ENCODE peak calls at places on chromosomes 2 and 18, in eight cellular contexts. One of them, this sample, is unnamed.

GRCh38 chr2:73297586-73297985 is 4.2 kb upstream of the EGR4 start:
- DNase-seq in GM23248: no peak
- DNase-seq in NCI-H446 treated with DMSO at 0.1 percent for 48 hours: no peak
- DNase-seq in stimulated activated CD8-positive, alpha-beta memory T cell treated with anti-CD3 and anti-CD28 coated beads, Interleukin-7, amount 100 ng/mL, for 1 hour: no peak
- DNase-seq in AG09309: no peak
- DNase-seq in foreskin fibroblast: no peak
- DNase-seq in kidney tubule cell: no peak
- DNase-seq in SHP77: no peak
- DNase-seq in this sample: no peak

GRCh38 chr2:113700186-113700841 is 56.1 kb downstream of the SLC35F5 start:
- DNase-seq in NCI-H446 treated with DMSO at 0.1 percent for 48 hours: no peak
- DNase-seq in AG09309: no peak
- DNase-seq in foreskin fibroblast: no peak
- DNase-seq in GM23248: peak
- DNase-seq in kidney tubule cell: no peak
- DNase-seq in SHP77: no peak
- DNase-seq in stimulated activated CD8-positive, alpha-beta memory T cell treated with anti-CD3 and anti-CD28 coated beads, Interleukin-7, amount 100 ng/mL, for 1 hour: no peak
- DNase-seq in this sample: no peak

GRCh38 chr2:155372969-155373368 is 674.5 kb downstream of the KCNJ3 start:
- DNase-seq in GM23248: peak
- DNase-seq in NCI-H446 treated with DMSO at 0.1 percent for 48 hours: peak
- DNase-seq in AG09309: no peak
- DNase-seq in stimulated activated CD8-positive, alpha-beta memory T cell treated with anti-CD3 and anti-CD28 coated beads, Interleukin-7, amount 100 ng/mL, for 1 hour: no peak
- DNase-seq in kidney tubule cell: peak
- DNase-seq in SHP77: peak
- DNase-seq in foreskin fibroblast: peak
- DNase-seq in this sample: peak

GRCh38 chr2:96533292-96534073 is 3.1 kb upstream of the ARID5A start:
- DNase-seq in AG09309: peak
- DNase-seq in kidney tubule cell: no peak
- DNase-seq in NCI-H446 treated with DMSO at 0.1 percent for 48 hours: no peak
- DNase-seq in stimulated activated CD8-positive, alpha-beta memory T cell treated with anti-CD3 and anti-CD28 coated beads, Interleukin-7, amount 100 ng/mL, for 1 hour: no peak
- DNase-seq in SHP77: no peak
- DNase-seq in GM23248: peak
- DNase-seq in foreskin fibroblast: peak
- DNase-seq in this sample: no peak

GRCh38 chr2:28662044-28662443 is 89.6 kb upstream of the PPP1CB start:
- DNase-seq in SHP77: no peak
- DNase-seq in kidney tubule cell: no peak
- DNase-seq in NCI-H446 treated with DMSO at 0.1 percent for 48 hours: peak
- DNase-seq in stimulated activated CD8-positive, alpha-beta memory T cell treated with anti-CD3 and anti-CD28 coated beads, Interleukin-7, amount 100 ng/mL, for 1 hour: no peak
- DNase-seq in GM23248: peak
- DNase-seq in foreskin fibroblast: peak
- DNase-seq in AG09309: no peak
- DNase-seq in this sample: no peak

GRCh38 chr2:227180286-227180685 is 15.9 kb downstream of the COL4A3 start:
- DNase-seq in foreskin fibroblast: no peak
- DNase-seq in AG09309: no peak
- DNase-seq in GM23248: no peak
- DNase-seq in stimulated activated CD8-positive, alpha-beta memory T cell treated with anti-CD3 and anti-CD28 coated beads, Interleukin-7, amount 100 ng/mL, for 1 hour: no peak
- DNase-seq in kidney tubule cell: peak
- DNase-seq in SHP77: no peak
- DNase-seq in NCI-H446 treated with DMSO at 0.1 percent for 48 hours: no peak
- DNase-seq in this sample: no peak

GRCh38 chr2:203743441-203743932 is 37.0 kb downstream of the CD28 start:
- DNase-seq in AG09309: peak
- DNase-seq in GM23248: peak
- DNase-seq in stimulated activated CD8-positive, alpha-beta memory T cell treated with anti-CD3 and anti-CD28 coated beads, Interleukin-7, amount 100 ng/mL, for 1 hour: no peak
- DNase-seq in SHP77: no peak
- DNase-seq in foreskin fibroblast: peak
- DNase-seq in NCI-H446 treated with DMSO at 0.1 percent for 48 hours: no peak
- DNase-seq in kidney tubule cell: no peak
- DNase-seq in this sample: no peak

GRCh38 chr18:33818145-33818544 is 240.1 kb downstream of the ASXL3 start:
- DNase-seq in foreskin fibroblast: peak
- DNase-seq in kidney tubule cell: no peak
- DNase-seq in AG09309: no peak
- DNase-seq in GM23248: no peak
- DNase-seq in stimulated activated CD8-positive, alpha-beta memory T cell treated with anti-CD3 and anti-CD28 coated beads, Interleukin-7, amount 100 ng/mL, for 1 hour: no peak
- DNase-seq in NCI-H446 treated with DMSO at 0.1 percent for 48 hours: no peak
- DNase-seq in SHP77: no peak
- DNase-seq in this sample: no peak

GRCh38 chr2:144517825-144518699 is 1.9 kb downstream of the ZEB2 start:
- DNase-seq in stimulated activated CD8-positive, alpha-beta memory T cell treated with anti-CD3 and anti-CD28 coated beads, Interleukin-7, amount 100 ng/mL, for 1 hour: no peak
- DNase-seq in foreskin fibroblast: peak
- DNase-seq in NCI-H446 treated with DMSO at 0.1 percent for 48 hours: no peak
- DNase-seq in AG09309: no peak
- DNase-seq in kidney tubule cell: no peak
- DNase-seq in GM23248: peak
- DNase-seq in SHP77: no peak
- DNase-seq in this sample: no peak

GRCh38 chr2:200604571-200605255 is 18.9 kb downstream of the AOX1 start:
- DNase-seq in kidney tubule cell: no peak
- DNase-seq in SHP77: no peak
- DNase-seq in AG09309: no peak
- DNase-seq in stimulated activated CD8-positive, alpha-beta memory T cell treated with anti-CD3 and anti-CD28 coated beads, Interleukin-7, amount 100 ng/mL, for 1 hour: no peak
- DNase-seq in NCI-H446 treated with DMSO at 0.1 percent for 48 hours: no peak
- DNase-seq in foreskin fibroblast: peak
- DNase-seq in GM23248: peak
- DNase-seq in this sample: no peak

GRCh38 chr2:201208563-201209252 is 25.8 kb downstream of the CASP10 start:
- DNase-seq in GM23248: no peak
- DNase-seq in SHP77: no peak
- DNase-seq in AG09309: no peak
- DNase-seq in stimulated activated CD8-positive, alpha-beta memory T cell treated with anti-CD3 and anti-CD28 coated beads, Interleukin-7, amount 100 ng/mL, for 1 hour: no peak
- DNase-seq in kidney tubule cell: no peak
- DNase-seq in NCI-H446 treated with DMSO at 0.1 percent for 48 hours: no peak
- DNase-seq in foreskin fibroblast: no peak
- DNase-seq in this sample: no peak

GRCh38 chr2:50746526-50746925 is 285.4 kb downstream of the NRXN1 start:
- DNase-seq in GM23248: peak
- DNase-seq in AG09309: no peak
- DNase-seq in NCI-H446 treated with DMSO at 0.1 percent for 48 hours: no peak
- DNase-seq in foreskin fibroblast: peak
- DNase-seq in SHP77: peak
- DNase-seq in stimulated activated CD8-positive, alpha-beta memory T cell treated with anti-CD3 and anti-CD28 coated beads, Interleukin-7, amount 100 ng/mL, for 1 hour: no peak
- DNase-seq in kidney tubule cell: peak
- DNase-seq in this sample: no peak

GRCh38 chr2:198408171-198408570 is 603.8 kb downstream of the PLCL1 start:
- DNase-seq in GM23248: peak
- DNase-seq in stimulated activated CD8-positive, alpha-beta memory T cell treated with anti-CD3 and anti-CD28 coated beads, Interleukin-7, amount 100 ng/mL, for 1 hour: no peak
- DNase-seq in foreskin fibroblast: no peak
- DNase-seq in AG09309: no peak
- DNase-seq in NCI-H446 treated with DMSO at 0.1 percent for 48 hours: no peak
- DNase-seq in kidney tubule cell: no peak
- DNase-seq in SHP77: no peak
- DNase-seq in this sample: no peak

GRCh38 chr2:177577075-177577474 is 184.5 kb downstream of the AGPS start:
- DNase-seq in GM23248: no peak
- DNase-seq in AG09309: no peak
- DNase-seq in SHP77: no peak
- DNase-seq in foreskin fibroblast: no peak
- DNase-seq in stimulated activated CD8-positive, alpha-beta memory T cell treated with anti-CD3 and anti-CD28 coated beads, Interleukin-7, amount 100 ng/mL, for 1 hour: no peak
- DNase-seq in kidney tubule cell: no peak
- DNase-seq in NCI-H446 treated with DMSO at 0.1 percent for 48 hours: no peak
- DNase-seq in this sample: no peak

GRCh38 chr2:198326431-198326830 is 522.0 kb downstream of the PLCL1 start:
- DNase-seq in foreskin fibroblast: peak
- DNase-seq in AG09309: no peak
- DNase-seq in stimulated activated CD8-positive, alpha-beta memory T cell treated with anti-CD3 and anti-CD28 coated beads, Interleukin-7, amount 100 ng/mL, for 1 hour: no peak
- DNase-seq in NCI-H446 treated with DMSO at 0.1 percent for 48 hours: no peak
- DNase-seq in GM23248: peak
- DNase-seq in kidney tubule cell: no peak
- DNase-seq in SHP77: no peak
- DNase-seq in this sample: no peak

GRCh38 chr2:95258271-95258670 is 16.0 kb upstream of the PROM2 start:
- DNase-seq in GM23248: no peak
- DNase-seq in NCI-H446 treated with DMSO at 0.1 percent for 48 hours: no peak
- DNase-seq in kidney tubule cell: no peak
- DNase-seq in stimulated activated CD8-positive, alpha-beta memory T cell treated with anti-CD3 and anti-CD28 coated beads, Interleukin-7, amount 100 ng/mL, for 1 hour: no peak
- DNase-seq in SHP77: no peak
- DNase-seq in foreskin fibroblast: peak
- DNase-seq in AG09309: no peak
- DNase-seq in this sample: no peak

GRCh38 chr2:234949762-234950434 is 1.9 kb upstream of the SH3BP4 start:
- DNase-seq in foreskin fibroblast: peak
- DNase-seq in kidney tubule cell: peak
- DNase-seq in AG09309: peak
- DNase-seq in NCI-H446 treated with DMSO at 0.1 percent for 48 hours: no peak
- DNase-seq in GM23248: peak
- DNase-seq in SHP77: no peak
- DNase-seq in stimulated activated CD8-positive, alpha-beta memory T cell treated with anti-CD3 and anti-CD28 coated beads, Interleukin-7, amount 100 ng/mL, for 1 hour: no peak
- DNase-seq in this sample: no peak

GRCh38 chr2:76469066-76469465 is 758.4 kb upstream of the GCFC2 start:
- DNase-seq in GM23248: no peak
- DNase-seq in SHP77: no peak
- DNase-seq in AG09309: no peak
- DNase-seq in foreskin fibroblast: no peak
- DNase-seq in NCI-H446 treated with DMSO at 0.1 percent for 48 hours: no peak
- DNase-seq in stimulated activated CD8-positive, alpha-beta memory T cell treated with anti-CD3 and anti-CD28 coated beads, Interleukin-7, amount 100 ng/mL, for 1 hour: no peak
- DNase-seq in kidney tubule cell: no peak
- DNase-seq in this sample: no peak

GRCh38 chr2:190804182-190804795 is 76.3 kb upstream of the GLS start:
- DNase-seq in SHP77: no peak
- DNase-seq in GM23248: peak
- DNase-seq in NCI-H446 treated with DMSO at 0.1 percent for 48 hours: no peak
- DNase-seq in stimulated activated CD8-positive, alpha-beta memory T cell treated with anti-CD3 and anti-CD28 coated beads, Interleukin-7, amount 100 ng/mL, for 1 hour: no peak
- DNase-seq in foreskin fibroblast: peak
- DNase-seq in AG09309: no peak
- DNase-seq in kidney tubule cell: peak
- DNase-seq in this sample: peak

GRCh38 chr18:713135-713490 is 683 bp upstream of the ENOSF1 start:
- DNase-seq in foreskin fibroblast: no peak
- DNase-seq in AG09309: no peak
- DNase-seq in kidney tubule cell: no peak
- DNase-seq in stimulated activated CD8-positive, alpha-beta memory T cell treated with anti-CD3 and anti-CD28 coated beads, Interleukin-7, amount 100 ng/mL, for 1 hour: no peak
- DNase-seq in NCI-H446 treated with DMSO at 0.1 percent for 48 hours: no peak
- DNase-seq in GM23248: no peak
- DNase-seq in SHP77: no peak
- DNase-seq in this sample: no peak

GRCh38 chr2:112600634-112601033 is 16.2 kb downstream of the CHCHD5 start:
- DNase-seq in SHP77: no peak
- DNase-seq in stimulated activated CD8-positive, alpha-beta memory T cell treated with anti-CD3 and anti-CD28 coated beads, Interleukin-7, amount 100 ng/mL, for 1 hour: no peak
- DNase-seq in AG09309: no peak
- DNase-seq in NCI-H446 treated with DMSO at 0.1 percent for 48 hours: no peak
- DNase-seq in GM23248: no peak
- DNase-seq in kidney tubule cell: no peak
- DNase-seq in foreskin fibroblast: no peak
- DNase-seq in this sample: no peak

GRCh38 chr18:48959921-48960920 is 9.5 kb upstream of the SMAD7 start:
- DNase-seq in GM23248: peak
- DNase-seq in AG09309: no peak
- DNase-seq in stimulated activated CD8-positive, alpha-beta memory T cell treated with anti-CD3 and anti-CD28 coated beads, Interleukin-7, amount 100 ng/mL, for 1 hour: no peak
- DNase-seq in NCI-H446 treated with DMSO at 0.1 percent for 48 hours: no peak
- DNase-seq in kidney tubule cell: peak
- DNase-seq in foreskin fibroblast: peak
- DNase-seq in SHP77: no peak
- DNase-seq in this sample: no peak

GRCh38 chr2:84865181-84865783 is 15.6 kb downstream of the TRABD2A start:
- DNase-seq in NCI-H446 treated with DMSO at 0.1 percent for 48 hours: no peak
- DNase-seq in SHP77: no peak
- DNase-seq in stimulated activated CD8-positive, alpha-beta memory T cell treated with anti-CD3 and anti-CD28 coated beads, Interleukin-7, amount 100 ng/mL, for 1 hour: no peak
- DNase-seq in foreskin fibroblast: peak
- DNase-seq in AG09309: no peak
- DNase-seq in kidney tubule cell: peak
- DNase-seq in GM23248: peak
- DNase-seq in this sample: no peak

GRCh38 chr2:197261808-197262226 is 48.8 kb downstream of the ANKRD44 start:
- DNase-seq in stimulated activated CD8-positive, alpha-beta memory T cell treated with anti-CD3 and anti-CD28 coated beads, Interleukin-7, amount 100 ng/mL, for 1 hour: no peak
- DNase-seq in GM23248: no peak
- DNase-seq in SHP77: no peak
- DNase-seq in kidney tubule cell: no peak
- DNase-seq in AG09309: no peak
- DNase-seq in foreskin fibroblast: peak
- DNase-seq in NCI-H446 treated with DMSO at 0.1 percent for 48 hours: no peak
- DNase-seq in this sample: no peak

GRCh38 chr18:36821681-36822080 is 7.1 kb downstream of the TPGS2 start:
- DNase-seq in NCI-H446 treated with DMSO at 0.1 percent for 48 hours: no peak
- DNase-seq in kidney tubule cell: no peak
- DNase-seq in SHP77: no peak
- DNase-seq in foreskin fibroblast: no peak
- DNase-seq in GM23248: no peak
- DNase-seq in AG09309: no peak
- DNase-seq in stimulated activated CD8-positive, alpha-beta memory T cell treated with anti-CD3 and anti-CD28 coated beads, Interleukin-7, amount 100 ng/mL, for 1 hour: no peak
- DNase-seq in this sample: no peak

GRCh38 chr18:79484661-79485621 is 89.2 kb downstream of the NFATC1 start:
- DNase-seq in SHP77: no peak
- DNase-seq in foreskin fibroblast: peak
- DNase-seq in GM23248: peak
- DNase-seq in kidney tubule cell: peak
- DNase-seq in NCI-H446 treated with DMSO at 0.1 percent for 48 hours: no peak
- DNase-seq in AG09309: peak
- DNase-seq in stimulated activated CD8-positive, alpha-beta memory T cell treated with anti-CD3 and anti-CD28 coated beads, Interleukin-7, amount 100 ng/mL, for 1 hour: no peak
- DNase-seq in this sample: peak

GRCh38 chr2:30690126-30690561 is 117.1 kb downstream of the CAPN13 start:
- DNase-seq in kidney tubule cell: no peak
- DNase-seq in AG09309: no peak
- DNase-seq in SHP77: no peak
- DNase-seq in stimulated activated CD8-positive, alpha-beta memory T cell treated with anti-CD3 and anti-CD28 coated beads, Interleukin-7, amount 100 ng/mL, for 1 hour: no peak
- DNase-seq in NCI-H446 treated with DMSO at 0.1 percent for 48 hours: no peak
- DNase-seq in foreskin fibroblast: no peak
- DNase-seq in GM23248: no peak
- DNase-seq in this sample: no peak

This sample was measured in neuronal stem cell.